ENCODE peak calls at places on chromosomes 7 and 10, in ten cellular contexts. S, F, I, P, B, C, N, W, A and R are unnamed samples.

GRCh38 chr7:77550586-77550985 is 13.5 kb downstream of the PTPN12 start:
- DNase-seq in S (no peak), F (no peak), I (no peak), P (no peak), B (no peak), C (no peak), N (no peak), W (no peak), A (no peak), R (no peak)

GRCh38 chr7:95906871-95907270 is 134.5 kb downstream of the DYNC1I1 start:
- DNase-seq in S (no peak), F (no peak), I (no peak), P (no peak), B (peak), C (no peak), N (no peak), W (no peak), A (no peak), R (no peak)

GRCh38 chr7:122846591-122846990 is 39.7 kb downstream of the CADPS2 start:
- DNase-seq in S (no peak), F (no peak), I (no peak), P (no peak), B (no peak), C (no peak), N (no peak), W (no peak), A (no peak), R (no peak)

GRCh38 chr10:88389456-88389855 is 193.7 kb downstream of the RNLS start:
- DNase-seq in S (peak), F (no peak), I (peak), P (peak), B (no peak), C (peak), N (no peak), W (no peak), A (no peak), R (peak)

GRCh38 chr7:12028508-12028907 is 182.6 kb upstream of the TMEM106B start:
- DNase-seq in S (no peak), F (no peak), I (no peak), P (no peak), B (no peak), C (no peak), N (no peak), W (no peak), A (no peak), R (no peak)

GRCh38 chr7:77813180-77813579 is 14.6 kb downstream of the PHTF2 start:
- DNase-seq in S (no peak), F (no peak), I (no peak), P (no peak), B (no peak), C (no peak), N (no peak), W (no peak), A (no peak), R (no peak)

GRCh38 chr10:83862723-83863122 is 276.6 kb upstream of the GHITM start:
- DNase-seq in S (peak), F (no peak), I (no peak), P (no peak), B (no peak), C (no peak), N (no peak), W (no peak), A (no peak), R (no peak)

GRCh38 chr7:78675511-78675910 is 778.0 kb downstream of the MAGI2 start:
- DNase-seq in S (no peak), F (no peak), I (no peak), P (no peak), B (no peak), C (no peak), N (no peak), W (no peak), A (no peak), R (no peak)

GRCh38 chr10:27959093-27959715 is 39.7 kb downstream of the ODAD2 start:
- DNase-seq in S (no peak), F (no peak), I (no peak), P (no peak), B (no peak), C (no peak), N (no peak), W (no peak), A (no peak), R (no peak)

GRCh38 chr7:92343719-92344118 is 97.9 kb downstream of the ANKIB1 start:
- DNase-seq in S (no peak), F (no peak), I (no peak), P (no peak), B (no peak), C (no peak), N (no peak), W (no peak), A (no peak), R (no peak)

GRCh38 chr7:80095545-80095944 is 39.1 kb upstream of the GNAI1 start:
- DNase-seq in S (peak), F (no peak), I (no peak), P (no peak), B (no peak), C (no peak), N (no peak), W (no peak), A (no peak), R (no peak)

GRCh38 chr10:4162571-4163286 is 377.7 kb upstream of the KLF6 start:
- DNase-seq in S (no peak), F (no peak), I (no peak), P (no peak), B (no peak), C (no peak), N (no peak), W (no peak), A (no peak), R (no peak)

GRCh38 chr7:73986158-73986631 is 41.8 kb upstream of the ELN start:
- DNase-seq in S (no peak), F (no peak), I (no peak), P (no peak), B (peak), C (no peak), N (no peak), W (peak), A (no peak), R (no peak)

GRCh38 chr7:11228515-11228914 is 254.8 kb downstream of the PHF14 start:
- DNase-seq in S (peak), F (no peak), I (no peak), P (no peak), B (no peak), C (no peak), N (no peak), W (peak), A (no peak), R (no peak)

GRCh38 chr7:28192786-28193581 is 12.4 kb upstream of the JAZF1 start:
- DNase-seq in S (no peak), F (no peak), I (no peak), P (no peak), B (no peak), C (no peak), N (no peak), W (no peak), A (no peak), R (no peak)

GRCh38 chr10:46227571-46228075 is 59.2 kb upstream of the ANTXRL start:
- DNase-seq in S (no peak), F (no peak), I (no peak), P (no peak), B (no peak), C (peak), N (no peak), W (no peak), A (peak), R (no peak)

GRCh38 chr7:124667312-124667711 is 98.3 kb downstream of the GPR37 start:
- DNase-seq in S (no peak), F (no peak), I (no peak), P (no peak), B (no peak), C (no peak), N (no peak), W (no peak), A (no peak), R (no peak)

GRCh38 chr10:24963646-24964045 is 11.2 kb upstream of the PRTFDC1 start:
- DNase-seq in S (no peak), F (no peak), I (no peak), P (no peak), B (no peak), C (no peak), N (no peak), W (no peak), A (no peak), R (no peak)

GRCh38 chr7:135335628-135336139 is 102.0 kb downstream of the STRA8 start:
- DNase-seq in S (peak), F (no peak), I (peak), P (no peak), B (peak), C (peak), N (peak), W (no peak), A (no peak), R (peak)

GRCh38 chr7:141115949-141116348 is 42.1 kb downstream of the TMEM178B start:
- DNase-seq in S (peak), F (no peak), I (no peak), P (no peak), B (no peak), C (no peak), N (no peak), W (no peak), A (no peak), R (no peak)

GRCh38 chr10:112360308-112361270 is 13.3 kb upstream of the ACSL5 start:
- DNase-seq in S (no peak), F (no peak), I (no peak), P (no peak), B (no peak), C (no peak), N (no peak), W (no peak), A (no peak), R (no peak)

GRCh38 chr10:3332732-3333131 is 160.2 kb upstream of the PITRM1 start:
- DNase-seq in S (no peak), F (no peak), I (no peak), P (no peak), B (no peak), C (no peak), N (no peak), W (no peak), A (no peak), R (no peak)

GRCh38 chr7:98286093-98286525 is 4.6 kb downstream of the BRI3 start:
- DNase-seq in S (no peak), F (peak), I (no peak), P (no peak), B (no peak), C (no peak), N (no peak), W (peak), A (peak), R (no peak)

GRCh38 chr7:116195451-116195850 is 14.9 kb upstream of the TES start:
- DNase-seq in S (no peak), F (no peak), I (no peak), P (no peak), B (no peak), C (no peak), N (no peak), W (no peak), A (no peak), R (no peak)

GRCh38 chr10:84138478-84139125 is 707 bp upstream of the GHITM start:
- DNase-seq in S (no peak), F (no peak), I (no peak), P (no peak), B (no peak), C (peak), N (peak), W (no peak), A (no peak), R (no peak)